ENCODE peak calls at places on chromosomes 16 and 17, in ten cellular contexts. Q is GM12891, K is ovary, Y is right lobe of liver, J is adrenal gland, F is Peyer's patch, R is H54, B is A549, Z is lower leg skin, P is transverse colon. G is an unnamed sample.
A peak's percentile ranks its signal among the peaks of the same experiment; 100 is the strongest.

GRCh38 chr17:44972953-44973352 is 4.8 kb upstream of the C1QL1 start:
- DNase-seq in Q (no peak), Y (no peak), J (no peak), Z (no peak), P (no peak), F (no peak), R (peak; percentile 96), K (no peak), B (no peak), G (no peak)

GRCh38 chr17:72724375-72724774 is 368.1 kb downstream of the SLC39A11 start:
- DNase-seq in Q (no peak), J (no peak), R (peak; percentile 49), F (no peak), P (no peak), Z (no peak), K (no peak), B (no peak), Y (no peak), G (no peak)

GRCh38 chr17:77952368-77952767 is 6.1 kb upstream of the TNRC6C start:
- DNase-seq in R (no peak), F (no peak), Y (no peak), Q (no peak), Z (no peak), K (no peak), B (no peak), P (no peak), J (no peak), G (no peak)

GRCh38 chr17:48502312-48502711 is 28.5 kb downstream of the HOXB1 start:
- DNase-seq in P (no peak), R (no peak), J (no peak), Z (no peak), Q (no peak), F (no peak), Y (no peak), K (no peak), B (no peak), G (no peak)

GRCh38 chr17:70074991-70075390 is at the start of gene KCNJ16:
- DNase-seq in J (no peak), P (peak; percentile 43), B (peak; percentile 25), K (no peak), Z (no peak), Y (no peak), F (peak; percentile 75), Q (no peak), R (no peak), G (no peak)

GRCh38 chr17:47297661-47298400 is 25.9 kb upstream of the EFCAB13 start:
- DNase-seq in K (no peak), F (no peak), Z (no peak), J (no peak), R (no peak), Y (no peak), B (no peak), P (no peak), Q (no peak), G (no peak)

GRCh38 chr17:31152271-31152670 is 57.5 kb downstream of the NF1 start:
- DNase-seq in F (no peak), J (no peak), Y (no peak), K (no peak), Q (no peak), P (no peak), R (no peak), B (no peak), Z (no peak), G (no peak)

GRCh38 chr17:47315451-47316266 is 8.1 kb upstream of the EFCAB13 start:
- DNase-seq in Z (peak; percentile 52), J (no peak), Y (no peak), Q (no peak), B (peak; percentile 84), F (peak; percentile 71), K (no peak), P (peak; percentile 33), R (peak; percentile 63), G (no peak)

GRCh38 chr17:73279704-73280103 is 18.0 kb upstream of the CPSF4L start:
- DNase-seq in R (no peak), B (no peak), K (no peak), J (no peak), Q (no peak), Y (no peak), Z (no peak), F (no peak), P (no peak), G (no peak)

GRCh38 chr16:30122621-30123160 is 329 bp downstream of the MAPK3 start:
- DNase-seq in K (no peak), Y (no peak), F (peak; percentile 51), Q (no peak), B (no peak), J (no peak), P (no peak), R (no peak), Z (no peak), G (peak; percentile 47)
- TF ChIP-seq POLR2A in K (no peak), Y (no peak), F (no peak), Q (no peak), B (no peak), J (no peak), P (peak; percentile 22), R (no peak), Z (no peak), G (no peak)

GRCh38 chr17:75845058-75845711 is 981 bp upstream of the UNC13D start:
- DNase-seq in J (peak; percentile 93), K (no peak), B (peak; percentile 92), P (peak; percentile 91), R (peak; percentile 92), F (peak; percentile 93), Y (peak; percentile 86), Z (peak; percentile 83), Q (peak; percentile 96), G (peak; percentile 86)
- TF ChIP-seq POLR2A in J (peak; percentile 6), K (no peak), B (no peak), P (peak; percentile 42), R (peak; percentile 22), F (no peak), Y (no peak), Z (no peak), Q (no peak), G (no peak)

GRCh38 chr16:30526823-30527634 is 663 bp upstream of the ZNF768 start:
- DNase-seq in B (peak; percentile 97), F (peak; percentile 99), J (peak; percentile 99), R (peak; percentile 97), Q (peak; percentile 98), P (peak; percentile 99), Y (peak; percentile 99), Z (peak; percentile 98), K (peak; percentile 99), G (peak; percentile 99)
- TF ChIP-seq POLR2A in B (peak; percentile 12), F (peak; percentile 85), J (peak; percentile 42), R (no peak), Q (peak; percentile 19), P (peak; percentile 93), Y (peak; percentile 75), Z (no peak), K (peak; percentile 68), G (peak; percentile 38)

GRCh38 chr17:58358408-58359172 is 6.6 kb upstream of the SUPT4H1 start:
- DNase-seq in K (no peak), P (no peak), J (no peak), Q (no peak), F (no peak), B (no peak), R (no peak), Y (no peak), Z (no peak), G (no peak)
- TF ChIP-seq POLR2A in K (no peak), P (no peak), J (no peak), Q (no peak), F (no peak), B (no peak), R (no peak), Y (no peak), Z (no peak), G (no peak)

GRCh38 chr16:997440-998051 is 16.0 kb downstream of the SOX8 start:
- DNase-seq in Z (no peak), F (peak; percentile 58), B (peak; percentile 72), K (no peak), Q (no peak), J (no peak), P (peak; percentile 26), R (no peak), Y (no peak), G (no peak)
- TF ChIP-seq POLR2A in Z (no peak), F (no peak), B (peak; percentile 7), K (no peak), Q (no peak), J (no peak), P (no peak), R (no peak), Y (no peak), G (no peak)

GRCh38 chr16:75401697-75402096 is 31.6 kb downstream of the CFDP1 start:
- DNase-seq in P (no peak), R (no peak), B (no peak), K (no peak), Y (no peak), Q (no peak), F (no peak), J (no peak), Z (no peak), G (no peak)

GRCh38 chr16:75406943-75407342 is 26.4 kb downstream of the CFDP1 start:
- DNase-seq in Y (no peak), R (no peak), K (no peak), F (no peak), Z (no peak), J (no peak), B (no peak), Q (no peak), P (no peak), G (no peak)

GRCh38 chr16:75402821-75403475 is 30.4 kb downstream of the CFDP1 start:
- DNase-seq in F (no peak), B (peak; percentile 33), P (no peak), R (no peak), J (no peak), Q (no peak), Y (no peak), Z (no peak), K (no peak), G (no peak)

GRCh38 chr16:75398333-75398732 is 35.0 kb downstream of the CFDP1 start:
- DNase-seq in K (no peak), R (no peak), J (no peak), Q (no peak), B (no peak), P (no peak), F (no peak), Y (no peak), Z (no peak), G (no peak)

GRCh38 chr16:75402174-75402820 is 31.0 kb downstream of the CFDP1 start:
- DNase-seq in F (no peak), K (no peak), Z (no peak), Y (no peak), R (no peak), P (no peak), Q (no peak), J (no peak), B (no peak), G (no peak)
- TF ChIP-seq POLR2A in F (no peak), K (no peak), Z (no peak), Y (no peak), R (no peak), P (no peak), Q (no peak), J (no peak), B (no peak), G (no peak)

GRCh38 chr17:17467720-17468119 is 9.1 kb upstream of the MED9 start:
- DNase-seq in Q (no peak), B (no peak), R (peak; percentile 35), P (peak; percentile 74), Z (no peak), F (peak; percentile 76), J (peak; percentile 68), K (no peak), Y (no peak), G (no peak)
- TF ChIP-seq POLR2A in Q (no peak), B (no peak), R (no peak), P (no peak), Z (no peak), F (no peak), J (no peak), K (no peak), Y (no peak), G (no peak)